ENCODE peak calls at places on chromosome 10, in four cellular contexts. F is amniotic epithelial cell, H is neural crest cell, O is OCI-LY7. T is an unnamed sample.

GRCh38 chr10:27819781-27820531 is 74.3 kb upstream of the MKX start:
- DNase-seq in F (peak), H (no peak), O (no peak), T (peak)

GRCh38 chr10:29392376-29393021 is 103.6 kb downstream of the LYZL1 start:
- DNase-seq in F (peak), H (peak), O (peak), T (peak)

GRCh38 chr10:5752301-5752871 is 60.8 kb downstream of the GDI2 start:
- DNase-seq in F (no peak), H (no peak), O (no peak), T (no peak)

GRCh38 chr10:83978681-83979383 is 160.5 kb upstream of the GHITM start:
- DNase-seq in F (no peak), H (no peak), O (no peak), T (no peak)

GRCh38 chr10:133336131-133337078 is at the start of gene CALY:
- DNase-seq in F (peak), H (peak), O (no peak), T (no peak)

GRCh38 chr10:36256166-36256565 is 614.1 kb upstream of the FZD8 start:
- DNase-seq in F (peak), H (no peak), O (no peak), T (peak)

GRCh38 chr10:79995979-79996629 is 47.2 kb upstream of the SFTPD start:
- DNase-seq in F (no peak), H (no peak), O (no peak), T (no peak)

GRCh38 chr10:103053659-103054581 is 135.8 kb downstream of the CNNM2 start:
- DNase-seq in F (peak), H (peak), O (no peak), T (peak)

GRCh38 chr10:60989400-60989876 is 45.5 kb upstream of the RHOBTB1 start:
- DNase-seq in F (peak), H (no peak), O (peak), T (no peak)

GRCh38 chr10:125024496-125025234 is 82.7 kb downstream of the ZRANB1 start:
- DNase-seq in F (no peak), H (no peak), O (peak), T (no peak)

GRCh38 chr10:14142631-14143270 is 188.0 kb downstream of the FRMD4A start:
- DNase-seq in F (no peak), H (no peak), O (no peak), T (no peak)

GRCh38 chr10:49749556-49750491 is 12.3 kb downstream of the OGDHL start:
- DNase-seq in F (no peak), H (no peak), O (no peak), T (no peak)

GRCh38 chr10:66322261-66322660 is 603.6 kb upstream of the LRRTM3 start:
- DNase-seq in F (no peak), H (no peak), O (no peak), T (no peak)

GRCh38 chr10:2604891-2605290 is 462.5 kb upstream of the PFKP start:
- DNase-seq in F (no peak), H (no peak), O (no peak), T (no peak)

GRCh38 chr10:43398939-43399871 is 9.8 kb downstream of the HNRNPF start:
- DNase-seq in F (peak), H (no peak), O (no peak), T (peak)

GRCh38 chr10:51397695-51398094 is 301.7 kb downstream of the CSTF2T start:
- DNase-seq in F (peak), H (no peak), O (no peak), T (peak)

GRCh38 chr10:62014510-62014909 is 113.0 kb downstream of the ARID5B start:
- DNase-seq in F (no peak), H (no peak), O (no peak), T (no peak)

GRCh38 chr10:113492181-113492580 is 60.7 kb upstream of the HABP2 start:
- DNase-seq in F (no peak), H (no peak), O (no peak), T (no peak)

GRCh38 chr10:74923556-74923955 is 97.2 kb downstream of the KAT6B start:
- DNase-seq in F (peak), H (no peak), O (peak), T (no peak)

GRCh38 chr10:100744980-100745881 is at the start of gene PAX2:
- DNase-seq in F (no peak), H (no peak), O (no peak), T (no peak)

GRCh38 chr10:85642082-85642420 is 724.5 kb downstream of the GRID1 start:
- DNase-seq in F (no peak), H (no peak), O (no peak), T (peak)

GRCh38 chr10:123488436-123488835 is 177.7 kb upstream of the GPR26 start:
- DNase-seq in F (no peak), H (no peak), O (no peak), T (no peak)

GRCh38 chr10:43067391-43068135 is 9.3 kb upstream of the RET start:
- DNase-seq in F (no peak), H (no peak), O (no peak), T (no peak)

GRCh38 chr10:119290301-119291036 is 83.1 kb downstream of the GRK5 start:
- DNase-seq in F (no peak), H (no peak), O (no peak), T (peak)

GRCh38 chr10:107544706-107545520 is 380.4 kb upstream of the SORCS1 start:
- DNase-seq in F (no peak), H (no peak), O (no peak), T (no peak)

GRCh38 chr10:22133640-22134624 is 83.9 kb downstream of the EBLN1 start:
- DNase-seq in F (peak), H (no peak), O (peak), T (peak)

GRCh38 chr10:11849908-11850307 is 26.8 kb downstream of the PROSER2 start:
- DNase-seq in F (peak), H (no peak), O (no peak), T (peak)

GRCh38 chr10:34181545-34182300 is 633.4 kb downstream of the PARD3 start:
- DNase-seq in F (peak), H (no peak), O (no peak), T (peak)

GRCh38 chr10:30999084-30999712 is 32.5 kb downstream of the ZNF438 start:
- DNase-seq in F (peak), H (no peak), O (no peak), T (peak)